ENCODE peak calls at places on chromosomes 1 and 21, in five cellular contexts. One of them, this sample, is unnamed.

GRCh38 chr1:112722601-112723510 is 7.7 kb upstream of the PPM1J start:
- DNase-seq in NT2/D1: no peak
- DNase-seq in endodermal cell: peak; percentile 84
- DNase-seq in epithelial cell of prostate: no peak
- DNase-seq in stimulated activated CD4-positive, alpha-beta T cell treated with anti-CD3 and anti-CD28 coated beads, Interleukin-1b, Interleukin-23, amount 100 ng/mL, for 1 hour: no peak
- DNase-seq in this sample: peak; percentile 72

GRCh38 chr1:205076245-205076761 is 8.0 kb downstream of the TMEM81 start:
- DNase-seq in endodermal cell: no peak
- DNase-seq in NT2/D1: no peak
- DNase-seq in epithelial cell of prostate: no peak
- DNase-seq in stimulated activated CD4-positive, alpha-beta T cell treated with anti-CD3 and anti-CD28 coated beads, Interleukin-1b, Interleukin-23, amount 100 ng/mL, for 1 hour: no peak
- DNase-seq in this sample: no peak

GRCh38 chr1:110136911-110137310 is 13.4 kb upstream of the SLC6A17 start:
- DNase-seq in NT2/D1: peak; percentile 76
- DNase-seq in endodermal cell: peak; percentile 88
- DNase-seq in stimulated activated CD4-positive, alpha-beta T cell treated with anti-CD3 and anti-CD28 coated beads, Interleukin-1b, Interleukin-23, amount 100 ng/mL, for 1 hour: no peak
- DNase-seq in epithelial cell of prostate: no peak
- DNase-seq in this sample: peak; percentile 37

GRCh38 chr1:207393610-207394009 is 60.5 kb upstream of the CR2 start:
- DNase-seq in endodermal cell: no peak
- DNase-seq in NT2/D1: no peak
- DNase-seq in epithelial cell of prostate: peak; percentile 89
- DNase-seq in stimulated activated CD4-positive, alpha-beta T cell treated with anti-CD3 and anti-CD28 coated beads, Interleukin-1b, Interleukin-23, amount 100 ng/mL, for 1 hour: no peak
- DNase-seq in this sample: no peak

GRCh38 chr1:21217812-21218596 is 41.3 kb upstream of the EIF4G3 start:
- DNase-seq in epithelial cell of prostate: no peak
- DNase-seq in endodermal cell: peak; percentile 98
- DNase-seq in NT2/D1: peak; percentile 35
- DNase-seq in stimulated activated CD4-positive, alpha-beta T cell treated with anti-CD3 and anti-CD28 coated beads, Interleukin-1b, Interleukin-23, amount 100 ng/mL, for 1 hour: no peak
- DNase-seq in this sample: peak; percentile 90

GRCh38 chr1:198156111-198156744 is 570 bp upstream of the NEK7 start:
- DNase-seq in stimulated activated CD4-positive, alpha-beta T cell treated with anti-CD3 and anti-CD28 coated beads, Interleukin-1b, Interleukin-23, amount 100 ng/mL, for 1 hour: peak; percentile 46
- DNase-seq in endodermal cell: peak; percentile 86
- DNase-seq in NT2/D1: peak; percentile 85
- DNase-seq in epithelial cell of prostate: peak; percentile 48
- DNase-seq in this sample: peak; percentile 75

GRCh38 chr1:64318428-64318827 is 115.0 kb downstream of the UBE2U start:
- DNase-seq in stimulated activated CD4-positive, alpha-beta T cell treated with anti-CD3 and anti-CD28 coated beads, Interleukin-1b, Interleukin-23, amount 100 ng/mL, for 1 hour: no peak
- DNase-seq in NT2/D1: no peak
- DNase-seq in epithelial cell of prostate: no peak
- DNase-seq in endodermal cell: no peak
- DNase-seq in this sample: no peak

GRCh38 chr1:112818990-112819689 is 104.0 kb upstream of the PPM1J start:
- DNase-seq in stimulated activated CD4-positive, alpha-beta T cell treated with anti-CD3 and anti-CD28 coated beads, Interleukin-1b, Interleukin-23, amount 100 ng/mL, for 1 hour: no peak
- DNase-seq in epithelial cell of prostate: no peak
- DNase-seq in endodermal cell: peak; percentile 70
- DNase-seq in NT2/D1: no peak
- DNase-seq in this sample: no peak

GRCh38 chr1:33410091-33410701 is 20.7 kb downstream of the PHC2 start:
- DNase-seq in NT2/D1: no peak
- DNase-seq in endodermal cell: no peak
- DNase-seq in epithelial cell of prostate: no peak
- DNase-seq in stimulated activated CD4-positive, alpha-beta T cell treated with anti-CD3 and anti-CD28 coated beads, Interleukin-1b, Interleukin-23, amount 100 ng/mL, for 1 hour: no peak
- DNase-seq in this sample: peak; percentile 26

GRCh38 chr21:35578831-35579470 is 481.4 kb downstream of the SETD4 start:
- DNase-seq in stimulated activated CD4-positive, alpha-beta T cell treated with anti-CD3 and anti-CD28 coated beads, Interleukin-1b, Interleukin-23, amount 100 ng/mL, for 1 hour: no peak
- DNase-seq in epithelial cell of prostate: peak; percentile 34
- DNase-seq in endodermal cell: no peak
- DNase-seq in NT2/D1: no peak
- DNase-seq in this sample: no peak